ENCODE peak calls at places on chromosomes 5 and 9, in four cellular contexts. One of them, this sample, is unnamed. For H3K4me1, the result is how much of the 10 kb centered on the place peaks cover.

GRCh38 chr5:62037972-62038371 is 268.0 kb upstream of the KIF2A start:
- DNase-seq in breast epithelium: no peak
- DNase-seq in aorta: no peak
- DNase-seq in H1: no peak
- DNase-seq in this sample: no peak

GRCh38 chr5:133816791-133817190 is 151.6 kb downstream of the C5orf15 start:
- DNase-seq in breast epithelium: no peak
- DNase-seq in aorta: no peak
- DNase-seq in H1: no peak
- DNase-seq in this sample: no peak

GRCh38 chr9:89469003-89469402 is 28.9 kb downstream of the SEMA4D start:
- DNase-seq in breast epithelium: no peak
- DNase-seq in aorta: no peak
- DNase-seq in H1: no peak
- DNase-seq in this sample: no peak

GRCh38 chr9:79129865-79130480 is 441.8 kb upstream of the TLE4 start:
- DNase-seq in breast epithelium: no peak
- DNase-seq in aorta: peak
- DNase-seq in H1: peak
- DNase-seq in this sample: no peak

GRCh38 chr5:9851458-9851857 is 221.3 kb upstream of the TAS2R1 start:
- DNase-seq in breast epithelium: no peak
- DNase-seq in aorta: no peak
- DNase-seq in H1: no peak
- DNase-seq in this sample: no peak

GRCh38 chr5:94969174-94969573 is 315.7 kb downstream of the MCTP1 start:
- DNase-seq in breast epithelium: no peak
- DNase-seq in aorta: no peak
- DNase-seq in H1: no peak
- DNase-seq in this sample: no peak

GRCh38 chr5:146580237-146580636 is 64.2 kb upstream of the GPR151 start:
- DNase-seq in breast epithelium: no peak
- DNase-seq in aorta: no peak
- DNase-seq in H1: no peak
- DNase-seq in this sample: no peak

GRCh38 chr9:19085295-19085694 is 17.4 kb downstream of the HAUS6 start:
- DNase-seq in breast epithelium: no peak
- DNase-seq in aorta: no peak
- DNase-seq in H1: no peak
- DNase-seq in this sample: no peak

GRCh38 chr9:16207161-16207560 is 654.3 kb downstream of the CCDC171 start:
- DNase-seq in breast epithelium: no peak
- DNase-seq in aorta: peak
- DNase-seq in H1: no peak
- DNase-seq in this sample: no peak

GRCh38 chr5:5318426-5319205 is 103.9 kb upstream of the ICE1 start:
- DNase-seq in breast epithelium: no peak
- DNase-seq in aorta: no peak
- DNase-seq in H1: no peak
- DNase-seq in this sample: no peak

GRCh38 chr5:180090098-180090768 is 18.7 kb upstream of the RNF130 start:
- DNase-seq in breast epithelium: no peak
- DNase-seq in aorta: peak
- DNase-seq in H1: peak
- DNase-seq in this sample: peak

GRCh38 chr9:78663367-78663766 is 366.4 kb downstream of the PSAT1 start:
- DNase-seq in breast epithelium: no peak
- DNase-seq in aorta: peak
- DNase-seq in H1: no peak
- DNase-seq in this sample: no peak

GRCh38 chr5:58080573-58080972 is 379.3 kb downstream of the PLK2 start:
- DNase-seq in breast epithelium: no peak
- DNase-seq in aorta: no peak
- DNase-seq in H1: no peak
- DNase-seq in this sample: no peak

GRCh38 chr5:148880696-148881095 is 54.3 kb downstream of the ADRB2 start:
- DNase-seq in breast epithelium: no peak
- DNase-seq in aorta: no peak
- DNase-seq in H1: no peak
- DNase-seq in this sample: no peak

GRCh38 chr9:81979196-81979595 is 9.4 kb upstream of the SPATA31D1 start:
- DNase-seq in breast epithelium: no peak
- DNase-seq in aorta: no peak
- DNase-seq in H1: no peak
- DNase-seq in this sample: no peak

GRCh38 chr9:121881920-121882500 is 211.1 kb downstream of the TTLL11 start:
- DNase-seq in breast epithelium: no peak
- DNase-seq in aorta: no peak
- DNase-seq in H1: no peak
- DNase-seq in this sample: no peak

GRCh38 chr5:25241981-25242380 is 597.2 kb upstream of the CDH10 start:
- DNase-seq in breast epithelium: no peak
- DNase-seq in aorta: no peak
- DNase-seq in H1: no peak
- DNase-seq in this sample: no peak

GRCh38 chr5:6473284-6473683 is 24.6 kb downstream of the UBE2QL1 start:
- DNase-seq in breast epithelium: no peak
- DNase-seq in aorta: no peak
- DNase-seq in H1: no peak
- DNase-seq in this sample: no peak

GRCh38 chr9:101418518-101419111 is 17.0 kb downstream of the ALDOB start:
- DNase-seq in breast epithelium: no peak
- DNase-seq in aorta: no peak
- DNase-seq in H1: no peak
- DNase-seq in this sample: no peak

GRCh38 chr5:16615737-16616535 is 861 bp downstream of the RETREG1 start:
- DNase-seq in breast epithelium: no peak
- DNase-seq in aorta: no peak
- DNase-seq in H1: no peak
- DNase-seq in this sample: no peak

DNA sequence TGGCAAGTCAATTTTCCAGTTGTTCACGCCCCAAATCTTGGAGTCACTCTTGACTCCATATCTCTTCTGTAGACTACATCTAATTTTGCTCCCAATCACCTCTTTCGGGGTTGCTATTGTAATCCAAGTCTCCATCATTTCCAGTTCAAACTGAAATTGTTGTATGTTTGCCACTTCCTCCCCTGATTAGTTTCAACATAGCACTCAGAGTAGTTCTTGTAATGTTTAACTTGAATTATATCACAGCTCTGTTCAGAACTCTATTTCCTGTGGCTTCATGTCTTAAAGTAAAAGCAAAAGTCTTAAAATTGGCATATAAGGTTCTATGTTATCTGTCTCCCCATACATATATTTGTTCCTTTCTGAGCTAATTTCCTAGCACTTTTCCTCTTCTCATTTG is 348.5 kb upstream of the RIOK2 start:
- DNase-seq in breast epithelium: no peak
- DNase-seq in aorta: no peak
- DNase-seq in H1: no peak
- DNase-seq in this sample: no peak
- H3K4me1 ChIP-seq in breast epithelium: under half
- H3K4me1 ChIP-seq in aorta: under half
- H3K4me1 ChIP-seq in H1: under half
- H3K4me1 ChIP-seq in this sample: under half

GRCh38 chr9:3151672-3152576 is 308.0 kb upstream of the PUM3 start:
- DNase-seq in breast epithelium: no peak
- DNase-seq in aorta: no peak
- DNase-seq in H1: no peak
- DNase-seq in this sample: no peak
- H3K4me1 ChIP-seq in breast epithelium: under half
- H3K4me1 ChIP-seq in aorta: under half
- H3K4me1 ChIP-seq in H1: under half
- H3K4me1 ChIP-seq in this sample: under half

GRCh38 chr9:132892383-132892782 is 13.7 kb downstream of the SPACA9 start:
- DNase-seq in breast epithelium: no peak
- DNase-seq in aorta: no peak
- DNase-seq in H1: no peak
- DNase-seq in this sample: no peak
- H3K4me1 ChIP-seq in breast epithelium: under half
- H3K4me1 ChIP-seq in aorta: under half
- H3K4me1 ChIP-seq in H1: under half
- H3K4me1 ChIP-seq in this sample: under half

GRCh38 chr9:134757206-134757975 is 115.8 kb downstream of the COL5A1 start:
- DNase-seq in breast epithelium: no peak
- DNase-seq in aorta: no peak
- DNase-seq in H1: no peak
- DNase-seq in this sample: no peak

GRCh38 chr9:134752476-134752875 is 110.9 kb downstream of the COL5A1 start:
- DNase-seq in breast epithelium: no peak
- DNase-seq in aorta: no peak
- DNase-seq in H1: no peak
- DNase-seq in this sample: no peak

GRCh38 chr9:134753191-134753590 is 111.6 kb downstream of the COL5A1 start:
- DNase-seq in breast epithelium: no peak
- DNase-seq in aorta: no peak
- DNase-seq in H1: no peak
- DNase-seq in this sample: no peak

GRCh38 chr9:134751630-134752029 is 110.0 kb downstream of the COL5A1 start:
- DNase-seq in breast epithelium: no peak
- DNase-seq in aorta: no peak
- DNase-seq in H1: no peak
- DNase-seq in this sample: no peak

GRCh38 chr9:134755221-134755907 is 113.8 kb downstream of the COL5A1 start:
- DNase-seq in breast epithelium: no peak
- DNase-seq in aorta: no peak
- DNase-seq in H1: no peak
- DNase-seq in this sample: no peak
- H3K4me1 ChIP-seq in breast epithelium: under half
- H3K4me1 ChIP-seq in aorta: under half
- H3K4me1 ChIP-seq in H1: under half
- H3K4me1 ChIP-seq in this sample: under half

GRCh38 chr5:672329-673139 is 20.6 kb downstream of the TPPP start:
- DNase-seq in breast epithelium: peak
- DNase-seq in aorta: peak
- DNase-seq in H1: no peak
- DNase-seq in this sample: peak

GRCh38 chr5:673140-673836 is 19.9 kb downstream of the TPPP start:
- DNase-seq in breast epithelium: peak
- DNase-seq in aorta: peak
- DNase-seq in H1: peak
- DNase-seq in this sample: no peak

GRCh38 chr5:675111-675875 is 17.9 kb downstream of the TPPP start:
- DNase-seq in breast epithelium: peak
- DNase-seq in aorta: peak
- DNase-seq in H1: no peak
- DNase-seq in this sample: no peak

GRCh38 chr5:674630-675011 is 18.5 kb downstream of the TPPP start:
- DNase-seq in breast epithelium: peak
- DNase-seq in aorta: peak
- DNase-seq in H1: peak
- DNase-seq in this sample: no peak

DNA sequence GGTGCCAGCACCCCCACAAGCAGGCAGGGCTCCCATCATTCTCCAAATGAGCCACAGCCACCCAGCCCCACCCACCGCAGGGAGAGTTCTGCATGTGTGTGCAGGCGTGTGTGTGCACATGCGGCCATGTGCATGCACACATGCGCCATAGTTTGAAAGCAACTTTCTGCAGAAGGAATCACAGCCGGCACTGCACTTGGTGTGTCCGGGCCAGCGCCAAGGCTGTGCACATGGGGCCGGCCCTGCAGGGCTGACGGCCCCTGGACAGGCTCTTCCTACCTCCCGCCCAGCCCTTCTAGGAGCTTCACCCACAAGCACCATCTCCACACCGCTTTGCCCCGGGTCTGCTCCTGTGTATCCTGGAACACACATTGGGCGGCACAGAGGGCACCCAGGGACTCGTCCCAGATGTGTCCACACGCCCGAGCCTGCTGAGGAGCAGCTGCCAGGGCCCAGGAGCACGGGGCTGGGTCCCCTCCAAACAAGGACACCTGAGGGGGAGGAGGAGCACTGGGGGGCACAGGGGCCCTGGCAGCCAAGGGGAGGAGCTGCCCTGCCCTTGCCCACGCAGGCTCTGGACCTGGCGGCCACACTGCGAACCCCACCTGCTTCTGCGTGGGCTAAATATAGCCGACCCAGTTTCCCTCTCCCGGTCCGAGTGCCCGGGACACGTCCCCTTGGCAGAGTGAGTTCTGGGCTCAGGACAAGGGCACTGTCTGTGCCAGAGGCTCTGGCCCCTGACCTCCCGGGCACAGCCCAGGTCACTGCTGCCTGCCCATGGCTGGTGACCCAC is 19.1 kb downstream of the TPPP start:
- DNase-seq in breast epithelium: peak
- DNase-seq in aorta: peak
- DNase-seq in H1: peak
- DNase-seq in this sample: no peak
- H3K4me1 ChIP-seq in breast epithelium: under half
- H3K4me1 ChIP-seq in aorta: under half
- H3K4me1 ChIP-seq in H1: under half
- H3K4me1 ChIP-seq in this sample: under half